ENCODE peak calls at places on chromosomes 11 and 22, in nine cellular contexts. One of them, this sample, is unnamed. For H3K36me3, the result is how much of the 10 kb centered on the place peaks cover.

GRCh38 chr22:19629331-19629719 is 85.0 kb upstream of the SEPTIN5 start:
- DNase-seq in A673: no peak
- DNase-seq in IMR-90: no peak
- DNase-seq in cardiac muscle cell: no peak
- DNase-seq in PC-3: no peak
- DNase-seq in Panc1: no peak
- DNase-seq in colonic mucosa: no peak
- DNase-seq in SK-N-SH: no peak
- DNase-seq in heart right ventricle: no peak
- DNase-seq in this sample: no peak

GRCh38 chr22:34696557-34696956 is 369.4 kb upstream of the ISX start:
- DNase-seq in A673: peak
- DNase-seq in IMR-90: no peak
- DNase-seq in cardiac muscle cell: peak
- DNase-seq in PC-3: no peak
- DNase-seq in Panc1: no peak
- DNase-seq in colonic mucosa: no peak
- DNase-seq in SK-N-SH: no peak
- DNase-seq in heart right ventricle: no peak
- DNase-seq in this sample: no peak

GRCh38 chr22:30823015-30823370 is 128.3 kb downstream of the OSBP2 start:
- DNase-seq in A673: no peak
- DNase-seq in IMR-90: no peak
- DNase-seq in cardiac muscle cell: peak
- DNase-seq in PC-3: peak
- DNase-seq in Panc1: no peak
- DNase-seq in colonic mucosa: no peak
- DNase-seq in SK-N-SH: peak
- DNase-seq in heart right ventricle: no peak
- DNase-seq in this sample: peak

GRCh38 chr11:97140885-97141494 is 751.2 kb downstream of the JRKL start:
- DNase-seq in A673: peak
- DNase-seq in IMR-90: no peak
- DNase-seq in cardiac muscle cell: no peak
- DNase-seq in PC-3: peak
- DNase-seq in Panc1: no peak
- DNase-seq in colonic mucosa: no peak
- DNase-seq in SK-N-SH: peak
- DNase-seq in heart right ventricle: no peak
- DNase-seq in this sample: no peak

GRCh38 chr11:111942826-111943225 is 5.7 kb downstream of the DIXDC1 start:
- DNase-seq in A673: no peak
- DNase-seq in IMR-90: peak
- DNase-seq in cardiac muscle cell: no peak
- DNase-seq in PC-3: no peak
- DNase-seq in Panc1: no peak
- DNase-seq in colonic mucosa: no peak
- DNase-seq in SK-N-SH: no peak
- DNase-seq in heart right ventricle: no peak
- DNase-seq in this sample: peak

GRCh38 chr22:48945621-48946458 is 881.8 kb downstream of the BRD1 start:
- DNase-seq in A673: no peak
- DNase-seq in IMR-90: no peak
- DNase-seq in cardiac muscle cell: no peak
- DNase-seq in PC-3: no peak
- DNase-seq in Panc1: no peak
- DNase-seq in colonic mucosa: peak
- DNase-seq in SK-N-SH: no peak
- DNase-seq in heart right ventricle: no peak
- DNase-seq in this sample: no peak

GRCh38 chr11:119284344-119285157 is 32.4 kb downstream of the MCAM start:
- DNase-seq in A673: peak
- DNase-seq in IMR-90: peak
- DNase-seq in cardiac muscle cell: peak
- DNase-seq in PC-3: peak
- DNase-seq in Panc1: peak
- DNase-seq in colonic mucosa: no peak
- DNase-seq in SK-N-SH: peak
- DNase-seq in heart right ventricle: no peak
- DNase-seq in this sample: no peak

GRCh38 chr11:20289732-20290131 is 73.8 kb upstream of the HTATIP2 start:
- DNase-seq in A673: no peak
- DNase-seq in IMR-90: no peak
- DNase-seq in cardiac muscle cell: no peak
- DNase-seq in PC-3: no peak
- DNase-seq in Panc1: no peak
- DNase-seq in colonic mucosa: no peak
- DNase-seq in SK-N-SH: no peak
- DNase-seq in heart right ventricle: no peak
- DNase-seq in this sample: no peak

GRCh38 chr22:33841281-33842005 is 78.8 kb downstream of the LARGE1 start:
- DNase-seq in A673: no peak
- DNase-seq in IMR-90: no peak
- DNase-seq in cardiac muscle cell: no peak
- DNase-seq in PC-3: no peak
- DNase-seq in Panc1: no peak
- DNase-seq in colonic mucosa: no peak
- DNase-seq in SK-N-SH: no peak
- DNase-seq in heart right ventricle: no peak
- DNase-seq in this sample: no peak

GRCh38 chr11:68211546-68211945 is 1.6 kb downstream of the KMT5B start:
- DNase-seq in A673: no peak
- DNase-seq in IMR-90: no peak
- DNase-seq in cardiac muscle cell: no peak
- DNase-seq in PC-3: peak
- DNase-seq in Panc1: no peak
- DNase-seq in colonic mucosa: peak
- DNase-seq in SK-N-SH: no peak
- DNase-seq in heart right ventricle: no peak
- DNase-seq in this sample: no peak

GRCh38 chr11:20112291-20113146 is 47.8 kb downstream of the DBX1 start:
- DNase-seq in A673: peak
- DNase-seq in IMR-90: peak
- DNase-seq in cardiac muscle cell: no peak
- DNase-seq in PC-3: peak
- DNase-seq in Panc1: peak
- DNase-seq in colonic mucosa: peak
- DNase-seq in SK-N-SH: peak
- DNase-seq in heart right ventricle: peak
- DNase-seq in this sample: peak

DNA sequence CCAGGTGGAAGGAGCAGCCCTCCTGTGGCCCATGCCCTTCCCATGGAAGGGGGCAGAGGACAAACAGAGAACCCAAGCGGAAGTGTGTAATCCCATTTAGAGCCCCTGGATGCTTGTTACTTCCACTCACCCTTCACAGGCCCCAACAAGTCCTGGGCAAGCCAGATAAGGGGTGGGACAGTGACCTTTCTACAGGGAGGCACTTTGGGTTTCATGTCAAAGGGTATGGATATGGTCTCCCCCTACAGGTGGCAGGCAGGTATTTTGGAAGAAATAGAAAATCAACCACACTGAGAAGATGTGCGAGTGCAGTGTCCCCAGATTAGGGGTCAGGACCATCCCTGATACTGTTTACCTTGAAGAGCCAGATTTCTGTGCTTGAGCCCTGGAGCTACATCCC is 11.4 kb downstream of the MPEG1 start:
- DNase-seq in A673: no peak
- DNase-seq in IMR-90: no peak
- DNase-seq in cardiac muscle cell: no peak
- DNase-seq in PC-3: peak
- DNase-seq in Panc1: no peak
- DNase-seq in colonic mucosa: no peak
- DNase-seq in SK-N-SH: no peak
- DNase-seq in heart right ventricle: no peak
- DNase-seq in this sample: no peak
- H3K36me3 ChIP-seq in A673: under half
- H3K36me3 ChIP-seq in IMR-90: under half
- H3K36me3 ChIP-seq in cardiac muscle cell: under half
- H3K36me3 ChIP-seq in PC-3: under half
- H3K36me3 ChIP-seq in Panc1: under half
- H3K36me3 ChIP-seq in colonic mucosa: under half
- H3K36me3 ChIP-seq in SK-N-SH: under half
- H3K36me3 ChIP-seq in heart right ventricle: under half
- H3K36me3 ChIP-seq in this sample: under half

GRCh38 chr22:37967637-37968451 is 14.3 kb downstream of the POLR2F start:
- DNase-seq in A673: no peak
- DNase-seq in IMR-90: no peak
- DNase-seq in cardiac muscle cell: no peak
- DNase-seq in PC-3: no peak
- DNase-seq in Panc1: no peak
- DNase-seq in colonic mucosa: no peak
- DNase-seq in SK-N-SH: no peak
- DNase-seq in heart right ventricle: no peak
- DNase-seq in this sample: no peak
- H3K27ac ChIP-seq in A673: no peak
- H3K27ac ChIP-seq in IMR-90: no peak
- H3K27ac ChIP-seq in cardiac muscle cell: no peak
- H3K27ac ChIP-seq in PC-3: no peak
- H3K27ac ChIP-seq in Panc1: no peak
- H3K27ac ChIP-seq in colonic mucosa: no peak
- H3K27ac ChIP-seq in SK-N-SH: no peak
- H3K27ac ChIP-seq in heart right ventricle: no peak
- H3K27ac ChIP-seq in this sample: no peak

DNA sequence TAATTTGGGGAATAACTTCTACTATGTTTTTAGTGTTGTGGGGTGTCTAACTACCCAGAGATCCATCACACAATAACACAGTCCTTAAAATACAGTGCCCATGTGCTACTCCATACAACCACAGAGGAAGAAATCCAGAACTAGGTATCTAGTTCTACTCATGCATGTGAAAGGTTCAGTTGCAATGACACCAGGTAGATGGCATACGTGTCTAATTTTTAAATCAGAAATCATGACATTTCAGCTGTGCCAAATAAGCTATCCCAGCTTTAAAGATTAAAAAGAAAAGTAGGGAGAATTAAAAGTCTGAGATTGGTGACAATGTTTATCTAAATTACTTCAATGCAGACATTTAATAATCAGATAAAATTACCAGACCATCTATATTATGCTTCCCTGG is 122.2 kb downstream of the CD44 start:
- DNase-seq in A673: no peak
- DNase-seq in IMR-90: no peak
- DNase-seq in cardiac muscle cell: no peak
- DNase-seq in PC-3: no peak
- DNase-seq in Panc1: no peak
- DNase-seq in colonic mucosa: no peak
- DNase-seq in SK-N-SH: peak
- DNase-seq in heart right ventricle: no peak
- DNase-seq in this sample: no peak
- TF ChIP-seq CTCF in A673: no peak
- TF ChIP-seq CTCF in IMR-90: no peak
- TF ChIP-seq CTCF in cardiac muscle cell: no peak
- TF ChIP-seq CTCF in PC-3: no peak
- TF ChIP-seq CTCF in Panc1: no peak
- TF ChIP-seq CTCF in colonic mucosa: no peak
- TF ChIP-seq CTCF in SK-N-SH: no peak
- TF ChIP-seq CTCF in heart right ventricle: no peak
- TF ChIP-seq CTCF in this sample: no peak

GRCh38 chr22:36938028-36938425 is 24.6 kb downstream of the CSF2RB start:
- DNase-seq in A673: no peak
- DNase-seq in IMR-90: no peak
- DNase-seq in cardiac muscle cell: no peak
- DNase-seq in PC-3: no peak
- DNase-seq in Panc1: no peak
- DNase-seq in colonic mucosa: no peak
- DNase-seq in SK-N-SH: no peak
- DNase-seq in heart right ventricle: no peak
- DNase-seq in this sample: no peak

GRCh38 chr22:36936362-36937116 is 23.1 kb downstream of the CSF2RB start:
- DNase-seq in A673: no peak
- DNase-seq in IMR-90: no peak
- DNase-seq in cardiac muscle cell: no peak
- DNase-seq in PC-3: no peak
- DNase-seq in Panc1: no peak
- DNase-seq in colonic mucosa: no peak
- DNase-seq in SK-N-SH: no peak
- DNase-seq in heart right ventricle: no peak
- DNase-seq in this sample: no peak

GRCh38 chr22:36937319-36938027 is 24.0 kb downstream of the CSF2RB start:
- DNase-seq in A673: no peak
- DNase-seq in IMR-90: no peak
- DNase-seq in cardiac muscle cell: no peak
- DNase-seq in PC-3: no peak
- DNase-seq in Panc1: no peak
- DNase-seq in colonic mucosa: no peak
- DNase-seq in SK-N-SH: no peak
- DNase-seq in heart right ventricle: no peak
- DNase-seq in this sample: no peak

GRCh38 chr22:36940676-36941075 is 27.2 kb downstream of the CSF2RB start:
- DNase-seq in A673: no peak
- DNase-seq in IMR-90: no peak
- DNase-seq in cardiac muscle cell: no peak
- DNase-seq in PC-3: no peak
- DNase-seq in Panc1: no peak
- DNase-seq in colonic mucosa: no peak
- DNase-seq in SK-N-SH: no peak
- DNase-seq in heart right ventricle: no peak
- DNase-seq in this sample: no peak

DNA sequence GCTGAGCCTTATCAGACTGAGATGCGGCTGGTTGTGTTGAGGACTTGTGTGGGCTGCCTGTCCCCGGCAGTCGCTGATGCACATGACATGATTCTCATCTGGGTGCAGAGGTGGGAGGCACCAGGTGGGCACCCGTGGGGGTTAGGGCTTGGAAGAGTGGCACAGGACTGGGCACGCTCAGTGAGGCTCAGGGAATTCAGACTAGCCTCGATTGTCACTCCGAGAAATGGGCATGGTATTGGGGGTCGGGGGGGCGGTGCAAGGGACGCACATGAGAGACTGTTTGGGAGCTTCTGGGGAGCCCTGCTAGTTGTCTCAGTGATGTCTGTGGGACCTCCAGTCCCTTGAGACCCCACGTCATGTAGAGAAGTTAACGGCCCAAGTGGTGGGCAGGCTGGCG is 25.5 kb downstream of the CSF2RB start:
- DNase-seq in A673: no peak
- DNase-seq in IMR-90: no peak
- DNase-seq in cardiac muscle cell: no peak
- DNase-seq in PC-3: no peak
- DNase-seq in Panc1: no peak
- DNase-seq in colonic mucosa: no peak
- DNase-seq in SK-N-SH: no peak
- DNase-seq in heart right ventricle: no peak
- DNase-seq in this sample: no peak
- H3K36me3 ChIP-seq in A673: under half
- H3K36me3 ChIP-seq in IMR-90: under half
- H3K36me3 ChIP-seq in cardiac muscle cell: under half
- H3K36me3 ChIP-seq in PC-3: under half
- H3K36me3 ChIP-seq in Panc1: under half
- H3K36me3 ChIP-seq in colonic mucosa: under half
- H3K36me3 ChIP-seq in SK-N-SH: under half
- H3K36me3 ChIP-seq in heart right ventricle: under half
- H3K36me3 ChIP-seq in this sample: under half